ENCODE peak calls at places on chromosome 13, in ten cellular contexts. X is RPMI8226, S is NCI-H510A treated with DMSO at 0.1 percent for 48 hours, U is endothelial cell, Q is amniotic stem cell, H is progenitor cell of endocrine pancreas, P is EL, N is IMR-90, K is Ammon's horn, L is lung microvascular endothelial cell. A is an unnamed sample.

GRCh38 chr13:111404746-111405145 is 84.3 kb downstream of the TEX29 start:
- DNase-seq in H (no peak), K (no peak), S (no peak), U (no peak), Q (no peak), L (no peak), P (no peak), X (no peak), N (no peak), A (no peak)

GRCh38 chr13:78993792-78994191 is 334.8 kb upstream of the OBI1 start:
- DNase-seq in L (no peak), N (no peak), H (no peak), Q (no peak), P (no peak), U (no peak), X (no peak), K (no peak), S (no peak), A (no peak)

GRCh38 chr13:22336460-22336859 is 665.6 kb downstream of the FGF9 start:
- DNase-seq in N (no peak), P (no peak), Q (no peak), U (no peak), L (no peak), X (no peak), S (no peak), K (no peak), H (no peak), A (no peak)

GRCh38 chr13:91304740-91305139 is 42.7 kb upstream of the MIR17HG start:
- DNase-seq in S (no peak), K (no peak), Q (no peak), P (no peak), N (no peak), L (no peak), H (no peak), U (no peak), X (no peak), A (no peak)

GRCh38 chr13:63367522-63368198 is 1952.0 kb upstream of the PCDH20 start:
- DNase-seq in X (no peak), H (no peak), L (no peak), N (no peak), K (no peak), Q (no peak), S (no peak), P (no peak), U (no peak), A (no peak)

GRCh38 chr13:32056316-32056715 is 24.7 kb downstream of the FRY start:
- DNase-seq in K (no peak), Q (no peak), S (peak), X (no peak), N (no peak), H (no peak), U (no peak), P (no peak), L (no peak), A (no peak)

GRCh38 chr13:31538067-31539042 is 201.0 kb upstream of the RXFP2 start:
- DNase-seq in L (peak), P (peak), U (peak), H (no peak), X (peak), S (no peak), K (no peak), Q (peak), N (peak), A (no peak)

GRCh38 chr13:24670927-24671326 is 9.3 kb upstream of the ATP12A start:
- DNase-seq in S (no peak), Q (no peak), P (peak), N (no peak), U (peak), X (peak), H (no peak), L (no peak), K (no peak), A (no peak)

GRCh38 chr13:73548444-73548843 is 489.6 kb downstream of the KLF5 start:
- DNase-seq in Q (no peak), L (no peak), P (no peak), S (no peak), K (no peak), H (no peak), U (no peak), X (no peak), N (no peak), A (no peak)

GRCh38 chr13:28387740-28388501 is 107.0 kb downstream of the FLT1 start:
- DNase-seq in K (no peak), P (peak), Q (no peak), S (no peak), U (no peak), H (no peak), L (no peak), X (no peak), N (no peak), A (no peak)

GRCh38 chr13:47459512-47459911 is 541.6 kb downstream of the SUCLA2 start:
- DNase-seq in N (peak), S (no peak), Q (no peak), L (no peak), X (no peak), H (no peak), P (peak), U (no peak), K (no peak), A (no peak)

GRCh38 chr13:49643003-49643651 is 14.8 kb downstream of the ARL11 start:
- DNase-seq in H (no peak), X (no peak), K (peak), Q (no peak), L (no peak), S (no peak), N (no peak), P (no peak), U (no peak), A (no peak)

GRCh38 chr13:40777166-40777956 is 6.4 kb upstream of the MRPS31 start:
- DNase-seq in K (peak), H (no peak), Q (peak), P (peak), U (peak), L (peak), X (peak), S (peak), N (peak), A (no peak)

GRCh38 chr13:27036236-27036981 is 135.2 kb downstream of the USP12 start:
- DNase-seq in X (no peak), H (no peak), L (no peak), U (no peak), S (no peak), K (no peak), P (peak), Q (no peak), N (no peak), A (no peak)

GRCh38 chr13:110448677-110449076 is 112.8 kb downstream of the RAB20 start:
- DNase-seq in N (no peak), S (no peak), L (no peak), U (no peak), P (no peak), H (no peak), K (no peak), Q (no peak), X (no peak), A (no peak)

GRCh38 chr13:26325876-26326275 is 71.9 kb downstream of the CDK8 start:
- DNase-seq in N (peak), K (no peak), Q (no peak), L (no peak), U (no peak), X (no peak), S (no peak), H (no peak), P (no peak), A (no peak)

GRCh38 chr13:76210262-76210661 is 574.1 kb downstream of the LMO7 start:
- DNase-seq in P (peak), Q (no peak), L (no peak), H (no peak), U (no peak), N (no peak), X (no peak), S (peak), K (no peak), A (no peak)

GRCh38 chr13:110546933-110547332 is 14.6 kb downstream of the RAB20 start:
- DNase-seq in X (no peak), H (no peak), K (no peak), U (no peak), L (peak), S (no peak), P (peak), N (peak), Q (peak), A (no peak)

GRCh38 chr13:80825276-80825675 is 484.4 kb upstream of the SPRY2 start:
- DNase-seq in U (no peak), X (no peak), N (no peak), S (no peak), Q (no peak), P (no peak), K (no peak), H (no peak), L (no peak), A (no peak)

GRCh38 chr13:29743229-29743786 is 107.1 kb downstream of the UBL3 start:
- DNase-seq in U (no peak), N (peak), L (no peak), X (no peak), P (peak), Q (no peak), K (no peak), S (no peak), H (no peak), A (no peak)

GRCh38 chr13:73519720-73520119 is 460.9 kb downstream of the KLF5 start:
- DNase-seq in L (no peak), P (no peak), S (peak), X (no peak), U (no peak), H (no peak), N (no peak), K (no peak), Q (no peak), A (no peak)

GRCh38 chr13:112882555-112883024 is 86.4 kb upstream of the MCF2L start:
- DNase-seq in K (no peak), U (no peak), X (no peak), H (no peak), P (no peak), L (no peak), Q (no peak), S (no peak), N (no peak), A (no peak)

GRCh38 chr13:64154514-64154913 is 2738.9 kb upstream of the PCDH20 start:
- DNase-seq in K (peak), U (no peak), L (peak), P (peak), H (no peak), Q (no peak), X (no peak), S (no peak), N (peak), A (no peak)

GRCh38 chr13:48976677-48977625 is 1.2 kb downstream of the FNDC3A start:
- DNase-seq in Q (no peak), N (no peak), H (no peak), P (peak), X (no peak), U (no peak), S (peak), L (peak), K (peak), A (no peak)

GRCh38 chr13:41458939-41459753 is 1.8 kb downstream of the RGCC start:
- DNase-seq in P (peak), Q (no peak), K (peak), N (peak), H (no peak), U (peak), L (peak), S (no peak), X (peak), A (peak)

GRCh38 chr13:45412274-45413049 is 5.7 kb downstream of the SLC25A30 start:
- DNase-seq in P (no peak), X (no peak), S (no peak), K (no peak), N (peak), L (no peak), U (no peak), H (no peak), Q (no peak), A (no peak)

GRCh38 chr13:48188640-48189039 is 44.4 kb upstream of the ITM2B start:
- DNase-seq in N (no peak), S (no peak), Q (no peak), X (no peak), H (no peak), U (no peak), P (no peak), L (no peak), K (no peak), A (no peak)

A was measured in iPS DF 19.7.